ENCODE peak calls at places on chromosome 18, in seven cellular contexts. N is Peyer's patch, V is uterus, D is testis, J is sigmoid colon, G is adrenal gland, L is tibial artery. C is an unnamed sample. For H3K4me1, the result is how much of the 10 kb centered on the place peaks cover.

GRCh38 chr18:48841381-48842258 is 109.1 kb downstream of the SMAD7 start:
- DNase-seq in N (no peak), V (peak), D (no peak), J (no peak), G (peak), L (peak), C (no peak)

GRCh38 chr18:54023471-54023870 is 201.0 kb downstream of the MBD2 start:
- DNase-seq in N (no peak), V (no peak), D (no peak), J (no peak), G (no peak), L (no peak), C (peak)

GRCh38 chr18:8798996-8799395 is 93.6 kb downstream of the MTCL1 start:
- DNase-seq in N (peak), V (no peak), D (peak), J (no peak), G (peak), L (no peak), C (no peak)

GRCh38 chr18:2627821-2628276 is 27.7 kb upstream of the SMCHD1 start:
- DNase-seq in N (no peak), V (no peak), D (no peak), J (no peak), G (no peak), L (no peak), C (no peak)

GRCh38 chr18:9100796-9101195 is 1.7 kb upstream of the NDUFV2 start:
- DNase-seq in N (no peak), V (no peak), D (no peak), J (no peak), G (no peak), L (no peak), C (no peak)

GRCh38 chr18:62637807-62638687 is 77.3 kb upstream of the PHLPP1 start:
- DNase-seq in N (peak), V (no peak), D (peak), J (no peak), G (peak), L (no peak), C (no peak)

GRCh38 chr18:44552706-44553105 is 128.0 kb upstream of the SETBP1 start:
- DNase-seq in N (no peak), V (no peak), D (no peak), J (no peak), G (no peak), L (no peak), C (no peak)

GRCh38 chr18:56089607-56090258 is 501.7 kb upstream of the TCF4 start:
- DNase-seq in N (no peak), V (no peak), D (no peak), J (no peak), G (no peak), L (no peak), C (no peak)

GRCh38 chr18:78731423-78732032 is 248.1 kb upstream of the SALL3 start:
- DNase-seq in N (no peak), V (no peak), D (no peak), J (no peak), G (no peak), L (no peak), C (peak)

GRCh38 chr18:74283255-74283554 is 8.6 kb downstream of the CYB5A start:
- DNase-seq in N (no peak), V (no peak), D (no peak), J (no peak), G (no peak), L (no peak), C (no peak)

DNA sequence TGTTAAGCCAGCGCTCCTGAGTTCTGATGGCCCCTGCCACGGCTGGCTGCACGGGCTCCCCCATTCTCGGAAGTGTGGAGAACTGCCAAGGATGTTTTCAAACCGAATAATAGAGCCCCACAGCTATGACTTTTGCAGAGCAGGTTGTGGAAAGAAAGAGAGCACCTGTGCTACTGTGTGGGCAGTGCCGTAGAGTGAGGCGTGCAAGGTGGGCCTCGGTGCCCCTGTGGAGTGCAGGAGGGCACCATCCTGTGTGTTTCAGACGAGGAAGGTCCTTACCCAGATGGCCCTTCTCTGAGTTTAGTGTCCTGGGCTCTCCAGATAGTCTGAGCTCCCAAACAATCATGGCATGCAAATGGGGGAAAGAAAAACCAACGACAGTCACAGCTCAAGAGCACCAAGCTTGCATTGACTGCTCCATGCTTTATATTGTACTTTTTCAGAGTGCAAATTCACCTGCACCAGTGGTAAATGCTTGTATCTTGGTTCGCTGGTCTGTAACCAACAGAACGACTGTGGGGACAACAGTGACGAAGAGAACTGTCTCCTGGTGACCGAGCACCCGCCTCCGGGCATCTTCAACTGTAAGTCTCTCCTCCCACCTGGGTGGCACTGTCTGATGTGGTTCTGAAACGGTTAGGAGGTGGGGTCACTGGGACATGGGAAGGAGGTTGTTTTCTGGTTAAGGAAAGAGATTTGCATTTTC is 219.4 kb downstream of the LDLRAD4 start:
- DNase-seq in N (peak), V (no peak), D (no peak), J (peak), G (no peak), L (no peak), C (no peak)
- H3K4me3 ChIP-seq in N (no peak), V (no peak), D (no peak), J (no peak), G (no peak), L (no peak), C (no peak)

GRCh38 chr18:35289293-35290069 is 548 bp downstream of the ZSCAN30 start:
- DNase-seq in N (no peak), V (peak), D (peak), J (peak), G (no peak), L (no peak), C (no peak)
- H3K27ac ChIP-seq in N (peak), V (peak), D (peak), J (peak), G (peak), L (peak), C (peak)

GRCh38 chr18:77099501-77100370 is 32.8 kb downstream of the MBP start:
- DNase-seq in N (peak), V (no peak), D (no peak), J (no peak), G (no peak), L (no peak), C (no peak)

GRCh38 chr18:77096936-77097886 is 35.4 kb downstream of the MBP start:
- DNase-seq in N (no peak), V (no peak), D (no peak), J (no peak), G (no peak), L (no peak), C (no peak)

GRCh38 chr18:77100751-77101355 is 31.7 kb downstream of the MBP start:
- DNase-seq in N (no peak), V (no peak), D (no peak), J (no peak), G (no peak), L (no peak), C (no peak)

GRCh38 chr18:77098033-77098432 is 34.5 kb downstream of the MBP start:
- DNase-seq in N (no peak), V (no peak), D (no peak), J (no peak), G (no peak), L (no peak), C (no peak)

DNA sequence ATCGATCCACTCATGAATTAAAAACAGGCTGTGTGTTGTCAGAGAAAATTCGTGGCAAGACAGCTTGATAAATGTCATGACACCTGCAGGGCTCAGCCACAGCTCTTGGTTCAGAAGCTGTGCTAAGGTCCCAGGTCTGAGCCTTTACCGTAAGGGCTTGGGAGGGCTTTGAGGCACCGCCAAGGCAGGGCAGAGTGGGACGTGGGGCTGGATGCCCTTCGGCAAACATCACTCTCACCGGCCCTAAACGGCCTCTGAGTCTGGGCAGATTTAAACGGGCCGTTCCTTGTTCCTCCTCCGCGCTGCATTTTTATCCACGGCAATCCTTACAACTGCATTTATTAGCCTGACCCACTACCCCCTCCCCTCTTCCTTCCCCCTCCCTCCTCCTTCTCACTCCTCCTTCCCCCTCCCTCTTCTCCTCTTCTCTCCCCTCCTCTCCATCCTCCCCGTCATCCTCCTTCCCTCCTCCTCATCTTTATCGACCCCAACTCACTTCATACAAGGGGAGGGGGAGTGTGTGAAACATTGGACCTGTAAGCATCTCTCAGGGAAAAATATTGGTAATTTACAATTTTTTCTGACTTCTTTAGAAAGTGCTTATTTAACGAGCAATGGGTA is 33.9 kb downstream of the MBP start:
- DNase-seq in N (no peak), V (no peak), D (no peak), J (no peak), G (no peak), L (no peak), C (no peak)
- H3K4me1 ChIP-seq in N (under half), V (under half), D (under half), J (half or more), G (under half), L (under half), C (under half)

GRCh38 chr18:24019641-24020331 is 5.2 kb downstream of the TTC39C start:
- DNase-seq in N (peak), V (no peak), D (no peak), J (no peak), G (no peak), L (no peak), C (no peak)

GRCh38 chr18:24022141-24022540 is 7.6 kb downstream of the TTC39C start:
- DNase-seq in N (no peak), V (no peak), D (no peak), J (no peak), G (no peak), L (no peak), C (peak)

GRCh38 chr18:24023185-24023814 is 8.7 kb downstream of the TTC39C start:
- DNase-seq in N (no peak), V (no peak), D (no peak), J (no peak), G (no peak), L (no peak), C (no peak)

GRCh38 chr18:24024425-24024824 is 9.9 kb downstream of the TTC39C start:
- DNase-seq in N (no peak), V (no peak), D (no peak), J (no peak), G (no peak), L (no peak), C (no peak)

DNA sequence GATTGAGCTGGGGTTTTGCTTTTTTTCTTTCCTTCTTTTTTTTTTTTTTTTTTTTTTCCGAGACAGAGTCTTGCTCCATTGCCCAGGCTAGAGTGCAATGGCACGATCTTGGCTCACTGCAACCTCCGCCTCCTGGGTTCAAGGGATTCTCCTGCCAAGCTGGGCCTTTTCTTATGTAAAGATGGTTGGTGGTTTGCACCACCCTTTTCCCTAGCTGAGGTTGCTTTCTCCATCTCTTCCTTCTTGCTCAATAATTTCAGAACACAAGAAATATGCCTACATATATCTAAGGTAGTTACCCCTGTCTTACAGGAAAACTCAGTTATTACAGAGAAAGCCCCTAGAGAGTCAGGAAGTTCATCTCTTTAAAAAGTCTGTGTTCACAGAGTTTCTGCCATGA is 7.0 kb downstream of the TTC39C start:
- DNase-seq in N (no peak), V (no peak), D (no peak), J (no peak), G (no peak), L (no peak), C (no peak)
- H3K4me3 ChIP-seq in N (no peak), V (no peak), D (no peak), J (no peak), G (no peak), L (no peak), C (no peak)

GRCh38 chr18:23835506-23835905 is 146.3 kb downstream of the LAMA3 start:
- DNase-seq in N (no peak), V (peak), D (no peak), J (no peak), G (no peak), L (no peak), C (no peak)

GRCh38 chr18:23842305-23842704 is 153.1 kb downstream of the LAMA3 start:
- DNase-seq in N (no peak), V (no peak), D (no peak), J (no peak), G (no peak), L (no peak), C (no peak)

GRCh38 chr18:23838233-23838632 is 149.0 kb downstream of the LAMA3 start:
- DNase-seq in N (no peak), V (no peak), D (no peak), J (no peak), G (no peak), L (no peak), C (no peak)

GRCh38 chr18:23837591-23837990 is 148.3 kb downstream of the LAMA3 start:
- DNase-seq in N (no peak), V (peak), D (no peak), J (no peak), G (no peak), L (peak), C (no peak)

DNA sequence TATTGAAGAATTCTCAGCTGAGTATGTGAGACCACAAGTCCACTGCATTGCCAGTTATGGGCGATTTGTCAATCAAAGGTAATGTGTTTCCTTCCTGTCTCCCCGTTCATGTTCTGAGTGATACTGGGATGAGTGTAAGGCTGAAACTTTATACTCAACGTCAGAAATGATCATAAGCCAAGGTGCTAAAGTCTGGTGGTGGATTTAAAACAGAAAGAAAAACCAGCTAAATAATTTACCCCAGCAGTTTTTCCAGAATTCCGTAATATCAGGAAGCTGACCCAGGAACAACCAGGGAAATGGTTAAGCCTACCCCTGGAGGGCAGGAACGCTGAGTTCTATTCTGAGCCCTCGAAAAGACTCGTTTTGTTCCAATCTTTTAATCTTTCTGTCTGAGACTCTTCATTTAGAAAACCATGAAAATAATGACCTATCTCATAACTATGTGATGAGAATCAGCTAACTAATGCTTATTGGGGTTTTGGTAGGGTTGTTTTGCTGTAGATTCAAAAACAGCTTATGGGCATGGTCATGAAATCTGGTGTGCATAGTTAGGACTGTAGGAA is 149.6 kb downstream of the LAMA3 start:
- DNase-seq in N (no peak), V (no peak), D (no peak), J (no peak), G (no peak), L (no peak), C (no peak)
- H3K27ac ChIP-seq in N (no peak), V (peak), D (no peak), J (no peak), G (no peak), L (peak), C (no peak)

DNA sequence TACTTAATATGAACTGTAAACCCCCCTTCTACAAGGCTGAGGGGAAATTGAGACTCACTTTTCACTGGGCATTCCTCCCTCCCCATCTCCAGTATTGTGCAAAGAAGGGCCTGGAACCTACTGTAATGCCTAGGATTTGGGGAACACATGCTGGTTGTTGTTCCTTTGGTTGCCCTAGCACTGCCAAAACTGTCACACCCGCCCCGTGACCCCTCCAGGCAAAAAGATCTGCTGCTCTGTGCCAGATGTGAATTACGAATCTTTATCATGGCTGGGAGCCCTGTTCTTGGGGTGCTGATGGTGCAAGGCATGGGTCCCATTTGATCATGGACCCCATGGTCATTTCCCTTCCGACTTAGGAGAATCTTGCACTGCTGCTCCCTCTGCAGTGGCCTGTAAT is 95.4 kb downstream of the CABLES1 start:
- DNase-seq in N (no peak), V (no peak), D (no peak), J (no peak), G (no peak), L (peak), C (no peak)
- H3K4me1 ChIP-seq in N (under half), V (under half), D (under half), J (under half), G (under half), L (under half), C (under half)

GRCh38 chr18:46946656-46947282 is 29.4 kb downstream of the KATNAL2 start:
- DNase-seq in N (peak), V (peak), D (peak), J (peak), G (peak), L (peak), C (peak)
- H3K4me3 ChIP-seq in N (peak), V (peak), D (peak), J (peak), G (peak), L (peak), C (peak)

GRCh38 chr18:12882416-12882815 is 1.6 kb downstream of the PTPN2 start:
- DNase-seq in N (no peak), V (no peak), D (no peak), J (no peak), G (no peak), L (no peak), C (no peak)
- H3K27ac ChIP-seq in N (peak), V (peak), D (no peak), J (peak), G (no peak), L (peak), C (peak)

GRCh38 chr18:58309610-58310239 is 265.7 kb downstream of the NEDD4L start:
- DNase-seq in N (no peak), V (no peak), D (no peak), J (no peak), G (no peak), L (no peak), C (no peak)

GRCh38 chr18:58308463-58308862 is 264.4 kb downstream of the NEDD4L start:
- DNase-seq in N (no peak), V (no peak), D (no peak), J (no peak), G (no peak), L (no peak), C (no peak)

GRCh38 chr18:58310517-58310916 is 266.5 kb downstream of the NEDD4L start:
- DNase-seq in N (peak), V (no peak), D (no peak), J (peak), G (no peak), L (no peak), C (no peak)

GRCh38 chr18:58307441-58307840 is 263.4 kb downstream of the NEDD4L start:
- DNase-seq in N (no peak), V (no peak), D (no peak), J (no peak), G (no peak), L (no peak), C (no peak)

GRCh38 chr18:58309099-58309498 is 265.1 kb downstream of the NEDD4L start:
- DNase-seq in N (no peak), V (no peak), D (no peak), J (no peak), G (no peak), L (no peak), C (no peak)
- H3K4me1 ChIP-seq in N (under half), V (under half), D (under half), J (under half), G (under half), L (under half), C (under half)

DNA sequence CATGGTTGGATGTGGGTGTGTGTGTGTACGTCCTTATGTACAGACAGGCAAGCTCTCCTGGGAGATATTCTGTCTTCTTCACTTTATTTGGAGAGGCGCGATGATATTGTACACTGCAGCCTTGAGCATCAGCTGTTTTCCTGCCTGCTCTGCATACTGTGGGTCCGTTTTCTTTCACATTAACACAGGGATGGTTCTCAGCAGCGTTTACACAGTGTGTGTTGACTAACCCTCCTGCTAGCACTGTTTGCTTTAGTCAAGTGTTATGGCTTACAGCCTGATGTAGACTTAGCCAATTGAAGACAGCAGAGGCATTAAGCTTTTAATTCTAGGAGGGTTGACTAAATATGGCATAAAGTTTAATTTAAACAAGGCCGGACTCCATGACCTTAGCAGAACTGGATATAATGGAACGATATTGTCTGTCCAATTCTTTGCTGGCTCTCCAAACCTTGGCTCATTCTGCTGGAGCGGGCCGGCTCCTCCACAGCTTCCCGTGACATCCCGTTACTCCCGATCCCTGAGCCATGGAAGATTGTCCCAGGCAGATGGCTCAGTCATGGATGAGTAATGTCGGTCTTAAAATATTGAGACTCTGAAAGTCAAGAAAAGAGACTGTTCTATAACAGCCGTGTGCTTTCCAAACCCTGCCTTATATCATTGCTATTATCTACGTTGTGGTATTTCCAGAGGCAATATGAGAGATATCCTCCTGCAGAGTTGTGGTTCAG is 134.7 kb downstream of the TPGS2 start:
- DNase-seq in N (no peak), V (no peak), D (no peak), J (no peak), G (no peak), L (no peak), C (no peak)
- H3K4me3 ChIP-seq in N (peak), V (no peak), D (no peak), J (peak), G (no peak), L (no peak), C (no peak)